ENCODE peak calls at places on chromosomes 6 and 20, in eight cellular contexts. One of them, this sample, is unnamed.

GRCh38 chr20:38698541-38698940 is 25.7 kb upstream of the SLC32A1 start:
- DNase-seq in H54: no peak
- DNase-seq in cardiac septum: no peak
- DNase-seq in C1 segment of cervical spinal cord: no peak
- DNase-seq in stimulated activated CD4-positive, alpha-beta T cell treated with anti-CD3 and anti-CD28 coated beads, Interleukin-1b, Interleukin-23, amount 100 ng/mL, for 1 hour: no peak
- DNase-seq in NCI-H1092 treated with DMSO at 0.1 percent for 48 hours: no peak
- DNase-seq in non-pigmented ciliary epithelial cell: no peak
- DNase-seq in nucleus accumbens: no peak
- DNase-seq in this sample: no peak

GRCh38 chr6:34922177-34922663 is 33.2 kb downstream of the ANKS1A start:
- DNase-seq in nucleus accumbens: no peak
- DNase-seq in C1 segment of cervical spinal cord: no peak
- DNase-seq in stimulated activated CD4-positive, alpha-beta T cell treated with anti-CD3 and anti-CD28 coated beads, Interleukin-1b, Interleukin-23, amount 100 ng/mL, for 1 hour: no peak
- DNase-seq in non-pigmented ciliary epithelial cell: peak; percentile 27
- DNase-seq in NCI-H1092 treated with DMSO at 0.1 percent for 48 hours: no peak
- DNase-seq in H54: peak; percentile 37
- DNase-seq in cardiac septum: no peak
- DNase-seq in this sample: no peak

GRCh38 chr6:26553264-26553738 is 15.1 kb downstream of the HMGN4 start:
- DNase-seq in nucleus accumbens: peak; percentile 61
- DNase-seq in NCI-H1092 treated with DMSO at 0.1 percent for 48 hours: peak; percentile 63
- DNase-seq in C1 segment of cervical spinal cord: peak; percentile 31
- DNase-seq in cardiac septum: no peak
- DNase-seq in non-pigmented ciliary epithelial cell: no peak
- DNase-seq in stimulated activated CD4-positive, alpha-beta T cell treated with anti-CD3 and anti-CD28 coated beads, Interleukin-1b, Interleukin-23, amount 100 ng/mL, for 1 hour: no peak
- DNase-seq in H54: no peak
- DNase-seq in this sample: peak; percentile 63

GRCh38 chr6:30889921-30890645 is 5.8 kb downstream of the DDR1 start:
- DNase-seq in non-pigmented ciliary epithelial cell: no peak
- DNase-seq in nucleus accumbens: peak; percentile 79
- DNase-seq in NCI-H1092 treated with DMSO at 0.1 percent for 48 hours: peak; percentile 2
- DNase-seq in H54: no peak
- DNase-seq in stimulated activated CD4-positive, alpha-beta T cell treated with anti-CD3 and anti-CD28 coated beads, Interleukin-1b, Interleukin-23, amount 100 ng/mL, for 1 hour: no peak
- DNase-seq in cardiac septum: peak; percentile 51
- DNase-seq in C1 segment of cervical spinal cord: peak; percentile 69
- DNase-seq in this sample: peak; percentile 12

GRCh38 chr6:40722553-40723258 is 135.5 kb upstream of the LRFN2 start:
- DNase-seq in cardiac septum: no peak
- DNase-seq in H54: no peak
- DNase-seq in C1 segment of cervical spinal cord: no peak
- DNase-seq in non-pigmented ciliary epithelial cell: peak; percentile 9
- DNase-seq in NCI-H1092 treated with DMSO at 0.1 percent for 48 hours: no peak
- DNase-seq in nucleus accumbens: no peak
- DNase-seq in stimulated activated CD4-positive, alpha-beta T cell treated with anti-CD3 and anti-CD28 coated beads, Interleukin-1b, Interleukin-23, amount 100 ng/mL, for 1 hour: no peak
- DNase-seq in this sample: no peak

GRCh38 chr20:51335329-51335841 is 207.1 kb downstream of the NFATC2 start:
- DNase-seq in H54: peak; percentile 67
- DNase-seq in C1 segment of cervical spinal cord: no peak
- DNase-seq in non-pigmented ciliary epithelial cell: peak; percentile 100
- DNase-seq in NCI-H1092 treated with DMSO at 0.1 percent for 48 hours: no peak
- DNase-seq in stimulated activated CD4-positive, alpha-beta T cell treated with anti-CD3 and anti-CD28 coated beads, Interleukin-1b, Interleukin-23, amount 100 ng/mL, for 1 hour: no peak
- DNase-seq in nucleus accumbens: no peak
- DNase-seq in cardiac septum: no peak
- DNase-seq in this sample: no peak

GRCh38 chr6:45200510-45200909 is 127.6 kb upstream of the RUNX2 start:
- DNase-seq in nucleus accumbens: no peak
- DNase-seq in NCI-H1092 treated with DMSO at 0.1 percent for 48 hours: no peak
- DNase-seq in C1 segment of cervical spinal cord: no peak
- DNase-seq in H54: no peak
- DNase-seq in non-pigmented ciliary epithelial cell: no peak
- DNase-seq in stimulated activated CD4-positive, alpha-beta T cell treated with anti-CD3 and anti-CD28 coated beads, Interleukin-1b, Interleukin-23, amount 100 ng/mL, for 1 hour: no peak
- DNase-seq in cardiac septum: no peak
- DNase-seq in this sample: no peak

GRCh38 chr20:25306991-25307903 is 59.4 kb downstream of the PYGB start:
- DNase-seq in H54: no peak
- DNase-seq in non-pigmented ciliary epithelial cell: no peak
- DNase-seq in stimulated activated CD4-positive, alpha-beta T cell treated with anti-CD3 and anti-CD28 coated beads, Interleukin-1b, Interleukin-23, amount 100 ng/mL, for 1 hour: no peak
- DNase-seq in C1 segment of cervical spinal cord: no peak
- DNase-seq in cardiac septum: peak; percentile 62
- DNase-seq in NCI-H1092 treated with DMSO at 0.1 percent for 48 hours: no peak
- DNase-seq in nucleus accumbens: no peak
- DNase-seq in this sample: no peak

GRCh38 chr6:68653074-68653705 is 18.1 kb downstream of the ADGRB3 start:
- DNase-seq in nucleus accumbens: no peak
- DNase-seq in cardiac septum: no peak
- DNase-seq in non-pigmented ciliary epithelial cell: no peak
- DNase-seq in C1 segment of cervical spinal cord: no peak
- DNase-seq in stimulated activated CD4-positive, alpha-beta T cell treated with anti-CD3 and anti-CD28 coated beads, Interleukin-1b, Interleukin-23, amount 100 ng/mL, for 1 hour: no peak
- DNase-seq in NCI-H1092 treated with DMSO at 0.1 percent for 48 hours: no peak
- DNase-seq in H54: no peak
- DNase-seq in this sample: no peak

GRCh38 chr6:32851025-32851424 is 2.5 kb downstream of the TAP1 start:
- DNase-seq in C1 segment of cervical spinal cord: no peak
- DNase-seq in stimulated activated CD4-positive, alpha-beta T cell treated with anti-CD3 and anti-CD28 coated beads, Interleukin-1b, Interleukin-23, amount 100 ng/mL, for 1 hour: no peak
- DNase-seq in NCI-H1092 treated with DMSO at 0.1 percent for 48 hours: no peak
- DNase-seq in cardiac septum: no peak
- DNase-seq in H54: no peak
- DNase-seq in non-pigmented ciliary epithelial cell: no peak
- DNase-seq in nucleus accumbens: no peak
- DNase-seq in this sample: no peak

GRCh38 chr20:40778894-40779496 is 90.0 kb upstream of the MAFB start:
- DNase-seq in cardiac septum: no peak
- DNase-seq in C1 segment of cervical spinal cord: no peak
- DNase-seq in H54: no peak
- DNase-seq in stimulated activated CD4-positive, alpha-beta T cell treated with anti-CD3 and anti-CD28 coated beads, Interleukin-1b, Interleukin-23, amount 100 ng/mL, for 1 hour: no peak
- DNase-seq in non-pigmented ciliary epithelial cell: no peak
- DNase-seq in NCI-H1092 treated with DMSO at 0.1 percent for 48 hours: no peak
- DNase-seq in nucleus accumbens: no peak
- DNase-seq in this sample: no peak

GRCh38 chr6:33676416-33677152 is 34.9 kb downstream of the UQCC2 start:
- DNase-seq in NCI-H1092 treated with DMSO at 0.1 percent for 48 hours: no peak
- DNase-seq in non-pigmented ciliary epithelial cell: no peak
- DNase-seq in H54: no peak
- DNase-seq in nucleus accumbens: no peak
- DNase-seq in cardiac septum: no peak
- DNase-seq in stimulated activated CD4-positive, alpha-beta T cell treated with anti-CD3 and anti-CD28 coated beads, Interleukin-1b, Interleukin-23, amount 100 ng/mL, for 1 hour: no peak
- DNase-seq in C1 segment of cervical spinal cord: no peak
- DNase-seq in this sample: no peak

GRCh38 chr6:146870765-146871164 is 272.0 kb downstream of the ADGB start:
- DNase-seq in non-pigmented ciliary epithelial cell: no peak
- DNase-seq in H54: no peak
- DNase-seq in C1 segment of cervical spinal cord: no peak
- DNase-seq in stimulated activated CD4-positive, alpha-beta T cell treated with anti-CD3 and anti-CD28 coated beads, Interleukin-1b, Interleukin-23, amount 100 ng/mL, for 1 hour: no peak
- DNase-seq in NCI-H1092 treated with DMSO at 0.1 percent for 48 hours: no peak
- DNase-seq in nucleus accumbens: no peak
- DNase-seq in cardiac septum: no peak
- DNase-seq in this sample: no peak

GRCh38 chr6:29557320-29557719 is 2.2 kb downstream of the UBD start:
- DNase-seq in nucleus accumbens: no peak
- DNase-seq in non-pigmented ciliary epithelial cell: no peak
- DNase-seq in C1 segment of cervical spinal cord: no peak
- DNase-seq in stimulated activated CD4-positive, alpha-beta T cell treated with anti-CD3 and anti-CD28 coated beads, Interleukin-1b, Interleukin-23, amount 100 ng/mL, for 1 hour: no peak
- DNase-seq in NCI-H1092 treated with DMSO at 0.1 percent for 48 hours: no peak
- DNase-seq in H54: no peak
- DNase-seq in cardiac septum: no peak
- DNase-seq in this sample: no peak

GRCh38 chr6:139330841-139331500 is 39.2 kb upstream of the TXLNB start:
- DNase-seq in non-pigmented ciliary epithelial cell: no peak
- DNase-seq in H54: no peak
- DNase-seq in stimulated activated CD4-positive, alpha-beta T cell treated with anti-CD3 and anti-CD28 coated beads, Interleukin-1b, Interleukin-23, amount 100 ng/mL, for 1 hour: no peak
- DNase-seq in C1 segment of cervical spinal cord: no peak
- DNase-seq in NCI-H1092 treated with DMSO at 0.1 percent for 48 hours: no peak
- DNase-seq in nucleus accumbens: no peak
- DNase-seq in cardiac septum: no peak
- DNase-seq in this sample: no peak

GRCh38 chr6:35461270-35461669 is 6.9 kb upstream of the RPL10A start:
- DNase-seq in nucleus accumbens: no peak
- DNase-seq in stimulated activated CD4-positive, alpha-beta T cell treated with anti-CD3 and anti-CD28 coated beads, Interleukin-1b, Interleukin-23, amount 100 ng/mL, for 1 hour: no peak
- DNase-seq in non-pigmented ciliary epithelial cell: no peak
- DNase-seq in C1 segment of cervical spinal cord: no peak
- DNase-seq in H54: no peak
- DNase-seq in cardiac septum: no peak
- DNase-seq in NCI-H1092 treated with DMSO at 0.1 percent for 48 hours: no peak
- DNase-seq in this sample: no peak

GRCh38 chr6:134920422-134920821 is 29.5 kb downstream of the ALDH8A1 start:
- DNase-seq in C1 segment of cervical spinal cord: no peak
- DNase-seq in H54: no peak
- DNase-seq in cardiac septum: no peak
- DNase-seq in non-pigmented ciliary epithelial cell: no peak
- DNase-seq in stimulated activated CD4-positive, alpha-beta T cell treated with anti-CD3 and anti-CD28 coated beads, Interleukin-1b, Interleukin-23, amount 100 ng/mL, for 1 hour: no peak
- DNase-seq in nucleus accumbens: no peak
- DNase-seq in NCI-H1092 treated with DMSO at 0.1 percent for 48 hours: no peak
- DNase-seq in this sample: no peak

GRCh38 chr20:1676650-1677049 is 19.1 kb upstream of the SIRPG start:
- DNase-seq in stimulated activated CD4-positive, alpha-beta T cell treated with anti-CD3 and anti-CD28 coated beads, Interleukin-1b, Interleukin-23, amount 100 ng/mL, for 1 hour: no peak
- DNase-seq in nucleus accumbens: no peak
- DNase-seq in H54: no peak
- DNase-seq in NCI-H1092 treated with DMSO at 0.1 percent for 48 hours: no peak
- DNase-seq in cardiac septum: no peak
- DNase-seq in non-pigmented ciliary epithelial cell: no peak
- DNase-seq in C1 segment of cervical spinal cord: no peak
- DNase-seq in this sample: no peak

GRCh38 chr20:25302596-25302995 is 54.7 kb downstream of the PYGB start:
- DNase-seq in H54: no peak
- DNase-seq in non-pigmented ciliary epithelial cell: no peak
- DNase-seq in C1 segment of cervical spinal cord: no peak
- DNase-seq in stimulated activated CD4-positive, alpha-beta T cell treated with anti-CD3 and anti-CD28 coated beads, Interleukin-1b, Interleukin-23, amount 100 ng/mL, for 1 hour: no peak
- DNase-seq in NCI-H1092 treated with DMSO at 0.1 percent for 48 hours: no peak
- DNase-seq in cardiac septum: no peak
- DNase-seq in nucleus accumbens: no peak
- DNase-seq in this sample: no peak

GRCh38 chr6:18823782-18824386 is 436.7 kb downstream of the RNF144B start:
- DNase-seq in non-pigmented ciliary epithelial cell: no peak
- DNase-seq in C1 segment of cervical spinal cord: no peak
- DNase-seq in cardiac septum: no peak
- DNase-seq in H54: peak; percentile 2
- DNase-seq in stimulated activated CD4-positive, alpha-beta T cell treated with anti-CD3 and anti-CD28 coated beads, Interleukin-1b, Interleukin-23, amount 100 ng/mL, for 1 hour: no peak
- DNase-seq in NCI-H1092 treated with DMSO at 0.1 percent for 48 hours: no peak
- DNase-seq in nucleus accumbens: no peak
- DNase-seq in this sample: no peak

GRCh38 chr6:169701218-169701952 is 444 bp downstream of the WDR27 start:
- DNase-seq in stimulated activated CD4-positive, alpha-beta T cell treated with anti-CD3 and anti-CD28 coated beads, Interleukin-1b, Interleukin-23, amount 100 ng/mL, for 1 hour: no peak
- DNase-seq in non-pigmented ciliary epithelial cell: no peak
- DNase-seq in C1 segment of cervical spinal cord: no peak
- DNase-seq in NCI-H1092 treated with DMSO at 0.1 percent for 48 hours: peak; percentile 69
- DNase-seq in H54: no peak
- DNase-seq in cardiac septum: no peak
- DNase-seq in nucleus accumbens: no peak
- DNase-seq in this sample: no peak

GRCh38 chr20:62401331-62401779 is 5.7 kb downstream of the CABLES2 start:
- DNase-seq in cardiac septum: no peak
- DNase-seq in H54: no peak
- DNase-seq in non-pigmented ciliary epithelial cell: no peak
- DNase-seq in C1 segment of cervical spinal cord: no peak
- DNase-seq in nucleus accumbens: no peak
- DNase-seq in NCI-H1092 treated with DMSO at 0.1 percent for 48 hours: no peak
- DNase-seq in stimulated activated CD4-positive, alpha-beta T cell treated with anti-CD3 and anti-CD28 coated beads, Interleukin-1b, Interleukin-23, amount 100 ng/mL, for 1 hour: no peak
- DNase-seq in this sample: no peak

GRCh38 chr20:43959079-43959919 is 44.6 kb downstream of the TOX2 start:
- DNase-seq in H54: no peak
- DNase-seq in cardiac septum: peak; percentile 62
- DNase-seq in stimulated activated CD4-positive, alpha-beta T cell treated with anti-CD3 and anti-CD28 coated beads, Interleukin-1b, Interleukin-23, amount 100 ng/mL, for 1 hour: no peak
- DNase-seq in C1 segment of cervical spinal cord: no peak
- DNase-seq in nucleus accumbens: no peak
- DNase-seq in non-pigmented ciliary epithelial cell: no peak
- DNase-seq in NCI-H1092 treated with DMSO at 0.1 percent for 48 hours: peak; percentile 91
- DNase-seq in this sample: no peak

GRCh38 chr6:14616611-14617010 is 499.0 kb downstream of the CD83 start:
- DNase-seq in NCI-H1092 treated with DMSO at 0.1 percent for 48 hours: no peak
- DNase-seq in H54: no peak
- DNase-seq in non-pigmented ciliary epithelial cell: no peak
- DNase-seq in C1 segment of cervical spinal cord: no peak
- DNase-seq in stimulated activated CD4-positive, alpha-beta T cell treated with anti-CD3 and anti-CD28 coated beads, Interleukin-1b, Interleukin-23, amount 100 ng/mL, for 1 hour: no peak
- DNase-seq in cardiac septum: no peak
- DNase-seq in nucleus accumbens: no peak
- DNase-seq in this sample: no peak

GRCh38 chr20:23451956-23452487 is 654 bp downstream of the CST11 start:
- DNase-seq in non-pigmented ciliary epithelial cell: no peak
- DNase-seq in C1 segment of cervical spinal cord: no peak
- DNase-seq in nucleus accumbens: no peak
- DNase-seq in H54: no peak
- DNase-seq in cardiac septum: no peak
- DNase-seq in stimulated activated CD4-positive, alpha-beta T cell treated with anti-CD3 and anti-CD28 coated beads, Interleukin-1b, Interleukin-23, amount 100 ng/mL, for 1 hour: no peak
- DNase-seq in NCI-H1092 treated with DMSO at 0.1 percent for 48 hours: no peak
- DNase-seq in this sample: no peak

GRCh38 chr20:47133809-47134456 is 222.6 kb downstream of the ZMYND8 start:
- DNase-seq in stimulated activated CD4-positive, alpha-beta T cell treated with anti-CD3 and anti-CD28 coated beads, Interleukin-1b, Interleukin-23, amount 100 ng/mL, for 1 hour: no peak
- DNase-seq in H54: peak; percentile 33
- DNase-seq in cardiac septum: no peak
- DNase-seq in non-pigmented ciliary epithelial cell: no peak
- DNase-seq in C1 segment of cervical spinal cord: no peak
- DNase-seq in nucleus accumbens: no peak
- DNase-seq in NCI-H1092 treated with DMSO at 0.1 percent for 48 hours: no peak
- DNase-seq in this sample: no peak

GRCh38 chr6:100685747-100686146 is 195.4 kb downstream of the ASCC3 start:
- DNase-seq in H54: no peak
- DNase-seq in nucleus accumbens: no peak
- DNase-seq in stimulated activated CD4-positive, alpha-beta T cell treated with anti-CD3 and anti-CD28 coated beads, Interleukin-1b, Interleukin-23, amount 100 ng/mL, for 1 hour: no peak
- DNase-seq in cardiac septum: no peak
- DNase-seq in non-pigmented ciliary epithelial cell: no peak
- DNase-seq in C1 segment of cervical spinal cord: no peak
- DNase-seq in NCI-H1092 treated with DMSO at 0.1 percent for 48 hours: no peak
- DNase-seq in this sample: no peak

GRCh38 chr20:4326194-4327065 is 311.1 kb upstream of the RNF24 start:
- DNase-seq in C1 segment of cervical spinal cord: no peak
- DNase-seq in H54: no peak
- DNase-seq in stimulated activated CD4-positive, alpha-beta T cell treated with anti-CD3 and anti-CD28 coated beads, Interleukin-1b, Interleukin-23, amount 100 ng/mL, for 1 hour: no peak
- DNase-seq in non-pigmented ciliary epithelial cell: no peak
- DNase-seq in nucleus accumbens: no peak
- DNase-seq in NCI-H1092 treated with DMSO at 0.1 percent for 48 hours: no peak
- DNase-seq in cardiac septum: no peak
- DNase-seq in this sample: no peak

GRCh38 chr20:36439731-36440072 is 101.6 kb upstream of the MYL9 start:
- DNase-seq in stimulated activated CD4-positive, alpha-beta T cell treated with anti-CD3 and anti-CD28 coated beads, Interleukin-1b, Interleukin-23, amount 100 ng/mL, for 1 hour: no peak
- DNase-seq in non-pigmented ciliary epithelial cell: no peak
- DNase-seq in H54: no peak
- DNase-seq in NCI-H1092 treated with DMSO at 0.1 percent for 48 hours: no peak
- DNase-seq in C1 segment of cervical spinal cord: no peak
- DNase-seq in cardiac septum: no peak
- DNase-seq in nucleus accumbens: no peak
- DNase-seq in this sample: no peak